ENCODE peak calls at places on chromosome 18, in six cellular contexts. P is NCI-H345, J is EH, L is AG04450, A is putamen, S is ovary. C is an unnamed sample.

GRCh38 chr18:77320960-77321559 is 71.4 kb downstream of the GALR1 start:
- DNase-seq in L (no peak), S (no peak), A (no peak), J (no peak), P (peak), C (no peak)

GRCh38 chr18:44826418-44827259 is 146.0 kb downstream of the SETBP1 start:
- DNase-seq in S (peak), J (peak), P (peak), A (peak), L (peak), C (peak)

GRCh38 chr18:46754188-46754587 is 2.7 kb downstream of the ST8SIA5 start:
- DNase-seq in P (no peak), S (no peak), A (no peak), J (no peak), L (no peak), C (no peak)

GRCh38 chr18:1848716-1849115 is 722.6 kb downstream of the METTL4 start:
- DNase-seq in L (no peak), A (no peak), J (no peak), S (no peak), P (no peak), C (no peak)

GRCh38 chr18:62329676-62330454 is 4.8 kb downstream of the TNFRSF11A start:
- DNase-seq in A (no peak), J (peak), L (peak), S (no peak), P (no peak), C (no peak)

GRCh38 chr18:79855147-79855910 is 57.6 kb downstream of the KCNG2 start:
- DNase-seq in P (no peak), L (no peak), S (no peak), J (no peak), A (no peak), C (no peak)

GRCh38 chr18:69216390-69216789 is 184.3 kb upstream of the DOK6 start:
- DNase-seq in A (no peak), J (no peak), P (peak), L (no peak), S (no peak), C (no peak)

GRCh38 chr18:46386788-46387187 is 270.2 kb downstream of the LOXHD1 start:
- DNase-seq in J (peak), A (no peak), L (no peak), S (no peak), P (no peak), C (no peak)

GRCh38 chr18:44342167-44342566 is 338.5 kb upstream of the SETBP1 start:
- DNase-seq in P (no peak), A (no peak), L (no peak), J (peak), S (no peak), C (no peak)

GRCh38 chr18:44802508-44802907 is 121.8 kb downstream of the SETBP1 start:
- DNase-seq in P (no peak), J (peak), S (no peak), A (no peak), L (no peak), C (no peak)

GRCh38 chr18:23281626-23282436 is 146.5 kb downstream of the CABLES1 start:
- DNase-seq in A (no peak), S (no peak), P (peak), L (no peak), J (peak), C (no peak)

GRCh38 chr18:8944871-8945245 is 157.6 kb upstream of the NDUFV2 start:
- DNase-seq in S (no peak), A (no peak), P (no peak), L (no peak), J (no peak), C (no peak)

GRCh38 chr18:79922971-79923411 is 28.5 kb downstream of the SLC66A2 start:
- DNase-seq in S (peak), J (no peak), P (no peak), A (no peak), L (no peak), C (no peak)

GRCh38 chr18:41940506-41941215 is 14.4 kb upstream of the PIK3C3 start:
- DNase-seq in L (peak), A (no peak), S (no peak), P (no peak), J (peak), C (peak)

GRCh38 chr18:61900504-61901281 is 7.9 kb upstream of the RNF152 start:
- DNase-seq in A (no peak), J (no peak), S (no peak), L (no peak), P (no peak), C (no peak)

GRCh38 chr18:57050314-57050949 is 96.5 kb upstream of the BOD1L2 start:
- DNase-seq in P (no peak), A (no peak), S (no peak), L (no peak), J (no peak), C (no peak)

GRCh38 chr18:10973579-10974260 is 175.6 kb downstream of the PIEZO2 start:
- DNase-seq in P (no peak), A (no peak), L (no peak), J (no peak), S (peak), C (no peak)